ENCODE peak calls at places on chromosome 14, in four cellular contexts. One of them, this sample, is unnamed.

GRCh38 chr14:50285861-50286260 is 26.2 kb downstream of the L2HGDH start:
- DNase-seq in stomach: no peak
- DNase-seq in upper lobe of left lung: no peak
- DNase-seq in esophagus squamous epithelium: no peak
- DNase-seq in this sample: no peak

GRCh38 chr14:102777711-102778615 is 714 bp downstream of the TRAF3 start:
- DNase-seq in stomach: no peak
- DNase-seq in esophagus squamous epithelium: no peak
- DNase-seq in upper lobe of left lung: peak; percentile 90
- DNase-seq in this sample: no peak

GRCh38 chr14:105502446-105503295 is 11.6 kb downstream of the TEDC1 start:
- DNase-seq in upper lobe of left lung: peak; percentile 62
- DNase-seq in stomach: no peak
- DNase-seq in esophagus squamous epithelium: no peak
- DNase-seq in this sample: no peak

GRCh38 chr14:73612339-73613045 is at the start of gene ACOT6:
- DNase-seq in upper lobe of left lung: peak; percentile 93
- DNase-seq in stomach: peak; percentile 66
- DNase-seq in esophagus squamous epithelium: no peak
- DNase-seq in this sample: peak; percentile 82

GRCh38 chr14:71363961-71364360 is 456.7 kb downstream of the PCNX1 start:
- DNase-seq in upper lobe of left lung: no peak
- DNase-seq in esophagus squamous epithelium: no peak
- DNase-seq in stomach: no peak
- DNase-seq in this sample: peak; percentile 44

GRCh38 chr14:101815994-101816393 is 54.5 kb downstream of the PPP2R5C start:
- DNase-seq in upper lobe of left lung: no peak
- DNase-seq in stomach: no peak
- DNase-seq in esophagus squamous epithelium: no peak
- DNase-seq in this sample: no peak

GRCh38 chr14:57846631-57847030 is 19.3 kb downstream of the SLC35F4 start:
- DNase-seq in stomach: no peak
- DNase-seq in esophagus squamous epithelium: no peak
- DNase-seq in upper lobe of left lung: no peak
- DNase-seq in this sample: no peak

GRCh38 chr14:100790785-100791667 is 34.9 kb upstream of the MEG3 start:
- DNase-seq in esophagus squamous epithelium: no peak
- DNase-seq in stomach: no peak
- DNase-seq in upper lobe of left lung: no peak
- DNase-seq in this sample: no peak

GRCh38 chr14:81453166-81453766 is 53.1 kb upstream of the STON2 start:
- DNase-seq in esophagus squamous epithelium: no peak
- DNase-seq in upper lobe of left lung: no peak
- DNase-seq in stomach: peak; percentile 63
- DNase-seq in this sample: peak; percentile 69

GRCh38 chr14:22837059-22837749 is 819 bp downstream of the MMP14 start:
- DNase-seq in upper lobe of left lung: peak; percentile 90
- DNase-seq in esophagus squamous epithelium: no peak
- DNase-seq in stomach: peak; percentile 71
- DNase-seq in this sample: peak; percentile 64

GRCh38 chr14:35347323-35348043 is 55.3 kb downstream of the PSMA6 start:
- DNase-seq in upper lobe of left lung: peak; percentile 39
- DNase-seq in stomach: no peak
- DNase-seq in esophagus squamous epithelium: no peak
- DNase-seq in this sample: peak; percentile 82

GRCh38 chr14:49972199-49972671 is 79.4 kb downstream of the ARF6 start:
- DNase-seq in upper lobe of left lung: no peak
- DNase-seq in esophagus squamous epithelium: no peak
- DNase-seq in stomach: no peak
- DNase-seq in this sample: no peak

GRCh38 chr14:73426877-73427276 is 31.5 kb downstream of the NUMB start:
- DNase-seq in upper lobe of left lung: no peak
- DNase-seq in stomach: no peak
- DNase-seq in esophagus squamous epithelium: no peak
- DNase-seq in this sample: no peak

GRCh38 chr14:89367449-89368120 is 49.4 kb downstream of the FOXN3 start:
- DNase-seq in esophagus squamous epithelium: no peak
- DNase-seq in upper lobe of left lung: no peak
- DNase-seq in stomach: peak; percentile 47
- DNase-seq in this sample: no peak

GRCh38 chr14:33767721-33768457 is 183.0 kb downstream of the EGLN3 start:
- DNase-seq in stomach: no peak
- DNase-seq in upper lobe of left lung: no peak
- DNase-seq in esophagus squamous epithelium: no peak
- DNase-seq in this sample: no peak

GRCh38 chr14:99119554-99119953 is 152.4 kb downstream of the BCL11B start:
- DNase-seq in upper lobe of left lung: no peak
- DNase-seq in esophagus squamous epithelium: no peak
- DNase-seq in stomach: peak; percentile 4
- DNase-seq in this sample: no peak

GRCh38 chr14:50000215-50001145 is 107.6 kb downstream of the ARF6 start:
- DNase-seq in upper lobe of left lung: peak; percentile 78
- DNase-seq in stomach: peak; percentile 56
- DNase-seq in esophagus squamous epithelium: no peak
- DNase-seq in this sample: peak; percentile 68

GRCh38 chr14:35991356-35991755 is 165.2 kb downstream of the BRMS1L start:
- DNase-seq in upper lobe of left lung: no peak
- DNase-seq in esophagus squamous epithelium: no peak
- DNase-seq in stomach: no peak
- DNase-seq in this sample: no peak

GRCh38 chr14:36069535-36069900 is 107.0 kb downstream of the PTCSC3 start:
- DNase-seq in stomach: peak; percentile 32
- DNase-seq in esophagus squamous epithelium: no peak
- DNase-seq in upper lobe of left lung: no peak
- DNase-seq in this sample: peak; percentile 38

GRCh38 chr14:35365130-35366047 is 39.2 kb downstream of the NFKBIA start:
- DNase-seq in stomach: peak; percentile 65
- DNase-seq in esophagus squamous epithelium: peak; percentile 18
- DNase-seq in upper lobe of left lung: peak; percentile 43
- DNase-seq in this sample: peak; percentile 73

GRCh38 chr14:99752486-99753121 is 40.6 kb upstream of the EML1 start:
- DNase-seq in stomach: no peak
- DNase-seq in esophagus squamous epithelium: no peak
- DNase-seq in upper lobe of left lung: peak; percentile 54
- DNase-seq in this sample: no peak

GRCh38 chr14:104865631-104866441 is 768 bp downstream of the CEP170B start:
- DNase-seq in upper lobe of left lung: peak; percentile 93
- DNase-seq in esophagus squamous epithelium: no peak
- DNase-seq in stomach: peak; percentile 78
- DNase-seq in this sample: peak; percentile 69

GRCh38 chr14:93045965-93046695 is 69.6 kb downstream of the ITPK1 start:
- DNase-seq in esophagus squamous epithelium: no peak
- DNase-seq in upper lobe of left lung: no peak
- DNase-seq in stomach: no peak
- DNase-seq in this sample: no peak

GRCh38 chr14:92973265-92973797 is 50.4 kb downstream of the CHGA start:
- DNase-seq in esophagus squamous epithelium: no peak
- DNase-seq in stomach: peak; percentile 62
- DNase-seq in upper lobe of left lung: peak; percentile 93
- DNase-seq in this sample: peak; percentile 93

GRCh38 chr14:103593577-103593976 is 30.8 kb downstream of the COA8 start:
- DNase-seq in esophagus squamous epithelium: no peak
- DNase-seq in stomach: no peak
- DNase-seq in upper lobe of left lung: no peak
- DNase-seq in this sample: no peak

GRCh38 chr14:51821822-51822221 is 38.6 kb upstream of the GNG2 start:
- DNase-seq in stomach: no peak
- DNase-seq in esophagus squamous epithelium: no peak
- DNase-seq in upper lobe of left lung: no peak
- DNase-seq in this sample: no peak

GRCh38 chr14:50726372-50727107 is 58.4 kb upstream of the SAV1 start:
- DNase-seq in stomach: no peak
- DNase-seq in upper lobe of left lung: no peak
- DNase-seq in esophagus squamous epithelium: no peak
- DNase-seq in this sample: no peak

GRCh38 chr14:73457935-73458218 is 469 bp downstream of the NUMB start:
- DNase-seq in upper lobe of left lung: no peak
- DNase-seq in stomach: peak; percentile 45
- DNase-seq in esophagus squamous epithelium: no peak
- DNase-seq in this sample: peak; percentile 50

GRCh38 chr14:52029881-52030280 is 39.0 kb downstream of the NID2 start:
- DNase-seq in stomach: no peak
- DNase-seq in esophagus squamous epithelium: no peak
- DNase-seq in upper lobe of left lung: no peak
- DNase-seq in this sample: no peak

GRCh38 chr14:92649934-92650545 is 98.4 kb downstream of the LGMN start:
- DNase-seq in stomach: peak; percentile 57
- DNase-seq in esophagus squamous epithelium: peak; percentile 27
- DNase-seq in upper lobe of left lung: no peak
- DNase-seq in this sample: peak; percentile 46

GRCh38 chr14:103698380-103699260 is 16.6 kb downstream of the XRCC3 start:
- DNase-seq in esophagus squamous epithelium: no peak
- DNase-seq in upper lobe of left lung: peak; percentile 89
- DNase-seq in stomach: peak; percentile 92
- DNase-seq in this sample: no peak

GRCh38 chr14:63045234-63045611 is at the start of gene KCNH5:
- DNase-seq in esophagus squamous epithelium: no peak
- DNase-seq in upper lobe of left lung: peak; percentile 87
- DNase-seq in stomach: no peak
- DNase-seq in this sample: peak; percentile 64

GRCh38 chr14:97523936-97524335 is 726.8 kb downstream of the VRK1 start:
- DNase-seq in stomach: no peak
- DNase-seq in upper lobe of left lung: no peak
- DNase-seq in esophagus squamous epithelium: no peak
- DNase-seq in this sample: no peak

GRCh38 chr14:57378661-57379060 is 11.7 kb upstream of the NAA30 start:
- DNase-seq in upper lobe of left lung: no peak
- DNase-seq in esophagus squamous epithelium: no peak
- DNase-seq in stomach: no peak
- DNase-seq in this sample: no peak

GRCh38 chr14:58488550-58488949 is 61.0 kb downstream of the KIAA0586 start:
- DNase-seq in upper lobe of left lung: no peak
- DNase-seq in esophagus squamous epithelium: no peak
- DNase-seq in stomach: no peak
- DNase-seq in this sample: no peak

DNA sequence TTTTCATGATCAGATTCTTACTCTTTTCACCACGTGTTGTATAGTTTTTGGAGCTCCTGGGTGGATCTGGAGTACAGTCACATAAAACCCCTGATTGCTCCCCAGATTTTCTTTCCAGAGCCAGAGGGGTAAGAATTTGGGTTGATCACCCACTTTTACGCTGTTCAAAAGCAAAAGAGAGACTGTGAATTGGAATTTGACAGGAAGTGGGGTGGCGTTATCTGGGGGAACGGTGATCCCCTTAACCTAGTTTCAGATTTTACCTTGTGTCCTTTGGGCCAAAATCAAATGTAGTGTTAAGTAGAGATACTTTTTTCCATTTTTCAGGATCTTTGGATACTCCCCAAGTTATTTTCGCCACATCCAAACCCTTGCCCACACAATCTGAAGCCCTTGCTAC is 75.6 kb downstream of the TGFB3 start:
- DNase-seq in esophagus squamous epithelium: no peak
- DNase-seq in upper lobe of left lung: no peak
- DNase-seq in stomach: no peak
- DNase-seq in this sample: no peak
- TF ChIP-seq POLR2A in esophagus squamous epithelium: no peak
- TF ChIP-seq POLR2A in upper lobe of left lung: no peak
- TF ChIP-seq POLR2A in stomach: no peak
- TF ChIP-seq POLR2A in this sample: no peak

GRCh38 chr14:20468773-20469241 is 399 bp upstream of the PNP start:
- DNase-seq in esophagus squamous epithelium: no peak
- DNase-seq in stomach: no peak
- DNase-seq in upper lobe of left lung: no peak
- DNase-seq in this sample: no peak
- H3K4me1 ChIP-seq in esophagus squamous epithelium: no peaks in the 10 kb centered on the region
- H3K4me1 ChIP-seq in stomach: peaks cover 46% of the 10 kb centered on the region
- H3K4me1 ChIP-seq in upper lobe of left lung: peaks cover 33% of the 10 kb centered on the region
- H3K4me1 ChIP-seq in this sample: no peaks in the 10 kb centered on the region

DNA sequence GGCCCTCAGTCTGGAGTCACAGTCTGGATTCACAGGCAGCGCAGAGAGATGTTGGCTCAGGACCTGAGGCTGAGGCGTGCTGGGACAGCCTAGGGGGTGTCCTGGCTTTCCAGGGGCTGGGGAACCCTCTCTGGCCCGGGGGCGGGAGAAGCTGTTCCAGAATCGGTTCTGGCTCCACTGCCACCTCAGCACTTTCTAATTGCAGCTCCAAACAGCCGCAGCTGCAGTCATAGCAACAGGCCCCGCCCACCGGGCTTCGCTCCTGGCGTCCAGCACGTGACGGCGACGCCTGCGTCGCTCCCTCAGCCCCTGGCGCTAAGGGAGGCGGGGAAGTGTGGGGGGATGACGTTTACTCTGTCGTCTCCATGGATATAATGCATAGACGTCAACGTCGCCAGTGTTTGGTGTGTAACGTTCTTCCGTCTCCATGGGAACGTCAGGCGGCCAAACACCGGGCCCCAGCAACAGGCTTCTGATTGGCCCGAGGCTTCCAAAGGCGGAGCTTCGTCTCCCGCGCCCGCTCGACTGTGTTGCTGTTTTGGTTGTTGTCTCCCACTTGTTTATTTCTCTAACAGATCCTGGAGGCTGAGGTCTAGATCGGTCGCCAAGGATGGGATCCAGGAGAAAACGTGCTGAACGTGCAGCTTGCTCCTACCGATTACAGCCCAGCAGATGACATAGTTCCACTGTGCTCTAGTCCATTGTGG is 19.7 kb upstream of the FOS start:
- DNase-seq in upper lobe of left lung: peak; percentile 99
- DNase-seq in esophagus squamous epithelium: peak; percentile 94
- DNase-seq in stomach: peak; percentile 99
- DNase-seq in this sample: peak; percentile 98
- TF ChIP-seq POLR2A in upper lobe of left lung: no peak
- TF ChIP-seq POLR2A in esophagus squamous epithelium: peak; percentile 74
- TF ChIP-seq POLR2A in stomach: peak; percentile 34
- TF ChIP-seq POLR2A in this sample: no peak

GRCh38 chr14:83162351-83162929 is 1628.8 kb upstream of the SEL1L start:
- DNase-seq in upper lobe of left lung: no peak
- DNase-seq in stomach: no peak
- DNase-seq in esophagus squamous epithelium: no peak
- DNase-seq in this sample: no peak

GRCh38 chr14:83163016-83163415 is 1629.4 kb upstream of the SEL1L start:
- DNase-seq in upper lobe of left lung: no peak
- DNase-seq in esophagus squamous epithelium: no peak
- DNase-seq in stomach: no peak
- DNase-seq in this sample: no peak

GRCh38 chr14:83170165-83170564 is 1636.5 kb upstream of the SEL1L start:
- DNase-seq in esophagus squamous epithelium: no peak
- DNase-seq in stomach: no peak
- DNase-seq in upper lobe of left lung: no peak
- DNase-seq in this sample: no peak

GRCh38 chr14:83164016-83164415 is 1630.4 kb upstream of the SEL1L start:
- DNase-seq in stomach: no peak
- DNase-seq in upper lobe of left lung: no peak
- DNase-seq in esophagus squamous epithelium: no peak
- DNase-seq in this sample: no peak

DNA sequence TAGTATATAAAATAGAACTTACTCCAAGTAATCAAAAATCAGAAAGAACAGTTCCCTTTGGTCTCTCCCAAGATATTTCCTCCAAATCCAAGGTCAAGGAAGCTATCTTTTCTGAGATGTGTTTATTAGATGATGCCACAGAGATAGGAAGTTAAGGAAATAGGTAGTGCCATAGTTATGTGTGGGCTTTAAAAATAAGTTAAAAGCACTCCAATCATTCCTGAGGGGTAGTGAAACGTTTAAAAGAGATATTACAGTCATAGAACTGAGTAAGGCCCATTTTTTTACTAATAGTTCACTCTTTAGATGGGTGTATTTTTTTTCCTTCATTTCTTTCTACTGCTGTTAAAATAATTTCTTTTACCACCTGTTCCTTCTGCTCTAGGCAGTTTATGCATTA is 1630.9 kb upstream of the SEL1L start:
- DNase-seq in stomach: no peak
- DNase-seq in esophagus squamous epithelium: no peak
- DNase-seq in upper lobe of left lung: no peak
- DNase-seq in this sample: no peak
- H3K4me1 ChIP-seq in stomach: no peaks in the 10 kb centered on the region
- H3K4me1 ChIP-seq in esophagus squamous epithelium: no peaks in the 10 kb centered on the region
- H3K4me1 ChIP-seq in upper lobe of left lung: no peaks in the 10 kb centered on the region
- H3K4me1 ChIP-seq in this sample: no peaks in the 10 kb centered on the region

This sample was measured in testis.